ENCODE peak calls at places on chromosomes 4 and X, in six cellular contexts. N is kidney tubule cell; T is EL; C is CD4-positive, alpha-beta T cell; K is iris pigment epithelial cell; S is stimulated activated CD4-positive, alpha-beta T cell treated with anti-CD3 and anti-CD28 coated beads, Interleukin-4, amount 100 ng/mL, for 1 hour. G is an unnamed sample.

GRCh38 chr4:64747919-64748715 is 338.9 kb upstream of the TECRL start:
- DNase-seq in N (no peak), T (no peak), C (no peak), K (no peak), S (no peak), G (no peak)

GRCh38 chrX:78357342-78358055 is 30.1 kb upstream of the CYSLTR1 start:
- DNase-seq in N (no peak), T (no peak), C (no peak), K (no peak), S (no peak), G (no peak)

GRCh38 chr4:169604131-169604900 is 8.1 kb downstream of the NEK1 start:
- DNase-seq in N (peak), T (peak), C (no peak), K (peak), S (no peak), G (no peak)

GRCh38 chr4:107248571-107248970 is 212.5 kb upstream of the DKK2 start:
- DNase-seq in N (peak), T (no peak), C (no peak), K (peak), S (no peak), G (no peak)

GRCh38 chr4:87644286-87644685 is 5.8 kb upstream of the DMP1 start:
- DNase-seq in N (no peak), T (no peak), C (no peak), K (no peak), S (no peak), G (no peak)

GRCh38 chr4:37873383-37873782 is 17.5 kb upstream of the TBC1D1 start:
- DNase-seq in N (peak), T (peak), C (no peak), K (peak), S (no peak), G (peak)

GRCh38 chrX:47212381-47213293 is 5.8 kb upstream of the CDK16 start:
- DNase-seq in N (no peak), T (no peak), C (no peak), K (no peak), S (no peak), G (no peak)

GRCh38 chr4:1035510-1035909 is 24.1 kb downstream of the FGFRL1 start:
- DNase-seq in N (no peak), T (no peak), C (no peak), K (no peak), S (no peak), G (no peak)

GRCh38 chr4:100986360-100986868 is 360.9 kb downstream of the PPP3CA start:
- DNase-seq in N (peak), T (no peak), C (no peak), K (peak), S (no peak), G (no peak)

GRCh38 chr4:92234393-92235176 is 69.2 kb upstream of the GRID2 start:
- DNase-seq in N (peak), T (peak), C (no peak), K (peak), S (no peak), G (peak)

GRCh38 chr4:110654254-110654635 is 31.4 kb upstream of the PITX2 start:
- DNase-seq in N (no peak), T (peak), C (no peak), K (peak), S (no peak), G (no peak)

GRCh38 chr4:68245594-68245993 is at the start of gene TMPRSS11B:
- DNase-seq in N (no peak), T (no peak), C (no peak), K (no peak), S (no peak), G (no peak)

GRCh38 chr4:177546745-177547144 is 104.5 kb upstream of the AGA start:
- DNase-seq in N (no peak), T (no peak), C (no peak), K (no peak), S (no peak), G (no peak)

GRCh38 chr4:74206088-74206826 is 48.3 kb downstream of the MTHFD2L start:
- DNase-seq in N (peak), T (peak), C (no peak), K (peak), S (no peak), G (no peak)

GRCh38 chr4:149553959-149554520 is 261.6 kb downstream of the IQCM start:
- DNase-seq in N (peak), T (no peak), C (no peak), K (peak), S (no peak), G (no peak)

GRCh38 chr4:39305902-39306677 is 60.1 kb downstream of the RFC1 start:
- DNase-seq in N (no peak), T (no peak), C (no peak), K (peak), S (no peak), G (no peak)

GRCh38 chr4:172776203-172776896 is 392.3 kb upstream of the GALNT7 start:
- DNase-seq in N (no peak), T (no peak), C (no peak), K (peak), S (no peak), G (no peak)

GRCh38 chr4:147530723-147531122 is 49.8 kb downstream of the EDNRA start:
- DNase-seq in N (no peak), T (peak), C (no peak), K (peak), S (no peak), G (no peak)

GRCh38 chrX:151871244-151871643 is 41.4 kb upstream of the MAGEA4 start:
- DNase-seq in N (peak), T (peak), C (no peak), K (peak), S (no peak), G (peak)

GRCh38 chr4:129246850-129247542 is 151.0 kb downstream of the C4orf33 start:
- DNase-seq in N (no peak), T (no peak), C (no peak), K (no peak), S (no peak), G (no peak)

GRCh38 chr4:141654098-141654497 is 17.7 kb downstream of the IL15 start:
- DNase-seq in N (peak), T (peak), C (no peak), K (no peak), S (no peak), G (no peak)

GRCh38 chr4:54005475-54005874 is 58.9 kb downstream of the CHIC2 start:
- DNase-seq in N (peak), T (peak), C (no peak), K (peak), S (no peak), G (no peak)

GRCh38 chr4:74926007-74926406 is 6.9 kb upstream of the PARM1 start:
- DNase-seq in N (no peak), T (no peak), C (no peak), K (no peak), S (no peak), G (no peak)

GRCh38 chrX:40146471-40147398 is 49.0 kb upstream of the BCOR start:
- DNase-seq in N (peak), T (peak), C (no peak), K (peak), S (peak), G (no peak)

GRCh38 chrX:40755291-40756249 is 20.2 kb upstream of the MED14 start:
- DNase-seq in N (no peak), T (no peak), C (no peak), K (no peak), S (no peak), G (no peak)

GRCh38 chr4:129282293-129282692 is 186.3 kb downstream of the C4orf33 start:
- DNase-seq in N (no peak), T (no peak), C (no peak), K (no peak), S (no peak), G (no peak)

GRCh38 chrX:110665636-110666035 is 130.0 kb downstream of the CHRDL1 start:
- DNase-seq in N (peak), T (peak), C (no peak), K (peak), S (no peak), G (peak)

GRCh38 chr4:96483308-96484030 is 643.6 kb downstream of the PDHA2 start:
- DNase-seq in N (no peak), T (no peak), C (no peak), K (peak), S (no peak), G (no peak)

GRCh38 chr4:78653655-78654054 is 102.1 kb downstream of the ANXA3 start:
- DNase-seq in N (no peak), T (peak), C (no peak), K (no peak), S (no peak), G (no peak)

GRCh38 chr4:8290701-8290970 is 21.1 kb downstream of the HTRA3 start:
- DNase-seq in N (no peak), T (no peak), C (no peak), K (no peak), S (no peak), G (no peak)

GRCh38 chr4:169618286-169618685 is 2.1 kb upstream of the CLCN3 start:
- DNase-seq in N (peak), T (peak), C (no peak), K (peak), S (no peak), G (no peak)

GRCh38 chr4:182314537-182314936 is 71.3 kb downstream of the TENM3 start:
- DNase-seq in N (no peak), T (no peak), C (no peak), K (no peak), S (no peak), G (no peak)